ENCODE peak calls at places on chromosomes 13 and 19, in six cellular contexts. G is uterus; A is pancreas; Z is stomach; I is CD8-positive, alpha-beta memory T cell; C is Panc1. V is an unnamed sample.

GRCh38 chr19:3135961-3136683 is at the start of gene GNA15:
- DNase-seq in A (no peak), G (no peak), C (no peak), Z (peak), I (no peak), V (no peak)

GRCh38 chr19:19217110-19217509 is 5.4 kb downstream of the NCAN start:
- DNase-seq in G (no peak), Z (no peak), I (no peak), C (no peak), A (no peak), V (no peak)

GRCh38 chr19:898663-899062 is 5.4 kb downstream of the RNU6-9 start:
- DNase-seq in Z (no peak), G (no peak), C (no peak), I (peak), A (no peak), V (no peak)

GRCh38 chr19:45323671-45324081 is 1.0 kb upstream of the CKM start:
- DNase-seq in C (no peak), I (no peak), G (no peak), A (no peak), Z (peak), V (no peak)

GRCh38 chr13:109396266-109396665 is 390.1 kb downstream of the IRS2 start:
- DNase-seq in I (no peak), C (no peak), Z (no peak), A (no peak), G (no peak), V (no peak)

GRCh38 chr13:93450226-93450625 is 223.6 kb downstream of the GPC6 start:
- DNase-seq in Z (no peak), I (no peak), C (no peak), A (no peak), G (no peak), V (no peak)

GRCh38 chr19:54606891-54607781 is 13.7 kb downstream of the LILRA1 start:
- DNase-seq in G (no peak), Z (peak), I (no peak), A (no peak), C (no peak), V (no peak)

GRCh38 chr13:24008679-24009078 is 111.4 kb upstream of the C1QTNF9B start:
- DNase-seq in C (no peak), G (no peak), Z (no peak), A (no peak), I (no peak), V (no peak)

GRCh38 chr13:29474991-29475390 is 120.5 kb downstream of the SLC7A1 start:
- DNase-seq in G (no peak), I (no peak), A (no peak), C (no peak), Z (no peak), V (no peak)

GRCh38 chr19:31506102-31506501 is 156.9 kb upstream of the TSHZ3 start:
- DNase-seq in C (no peak), Z (no peak), A (no peak), I (no peak), G (no peak), V (no peak)

GRCh38 chr19:57267294-57267693 is 13.0 kb upstream of the ZNF460 start:
- DNase-seq in A (no peak), G (no peak), I (no peak), Z (no peak), C (no peak), V (no peak)

GRCh38 chr13:52862358-52863206 is 14.1 kb upstream of the PCDH8 start:
- DNase-seq in G (no peak), I (no peak), Z (peak), C (peak), A (no peak), V (no peak)

GRCh38 chr19:1929051-1929742 is 11.8 kb upstream of the CSNK1G2 start:
- DNase-seq in A (peak), C (no peak), I (peak), Z (peak), G (peak), V (peak)

GRCh38 chr19:45113628-45114027 is 20.6 kb downstream of the PPP1R37 start:
- DNase-seq in I (no peak), G (no peak), Z (peak), A (no peak), C (no peak), V (no peak)

GRCh38 chr19:18500820-18501219 is 21.1 kb downstream of the ELL start:
- DNase-seq in I (no peak), G (peak), Z (peak), A (peak), C (no peak), V (no peak)

GRCh38 chr13:87827479-87827878 is 156.3 kb downstream of the SLITRK5 start:
- DNase-seq in I (no peak), A (no peak), Z (no peak), C (no peak), G (no peak), V (no peak)

GRCh38 chr19:17497149-17497798 is 14.2 kb upstream of the PGLS start:
- DNase-seq in I (no peak), A (no peak), C (no peak), G (no peak), Z (no peak), V (no peak)

GRCh38 chr13:101941095-101941777 is 460.6 kb downstream of the FGF14 start:
- DNase-seq in Z (no peak), A (no peak), I (no peak), G (no peak), C (no peak), V (no peak)

GRCh38 chr19:21851596-21852345 is 15.8 kb upstream of the ZNF43 start:
- DNase-seq in C (peak), A (peak), Z (peak), I (peak), G (peak), V (peak)

GRCh38 chr13:90447735-90448103 is 899.8 kb upstream of the MIR17HG start:
- DNase-seq in G (no peak), C (no peak), A (no peak), Z (no peak), I (no peak), V (no peak)

GRCh38 chr19:6250024-6250605 is 29.7 kb downstream of the MLLT1 start:
- DNase-seq in A (no peak), I (no peak), Z (no peak), C (no peak), G (no peak), V (no peak)

GRCh38 chr13:49821216-49821820 is 28.8 kb upstream of the KPNA3 start:
- DNase-seq in Z (no peak), C (no peak), A (no peak), I (no peak), G (no peak), V (no peak)

GRCh38 chr13:113849546-113849945 is 14.3 kb downstream of the GAS6 start:
- DNase-seq in I (no peak), A (no peak), Z (no peak), G (no peak), C (no peak), V (no peak)

GRCh38 chr13:86569974-86570373 is 770.8 kb upstream of the SLITRK6 start:
- DNase-seq in G (no peak), C (no peak), A (no peak), Z (no peak), I (no peak), V (no peak)

GRCh38 chr19:42330521-42330835 is 5.0 kb downstream of the MEGF8 start:
- DNase-seq in G (no peak), I (no peak), Z (no peak), C (no peak), A (no peak), V (no peak)

GRCh38 chr13:28001837-28002473 is 13.5 kb upstream of the URAD start:
- DNase-seq in C (no peak), I (no peak), A (no peak), Z (no peak), G (no peak), V (no peak)

GRCh38 chr13:26991508-26992181 is 180.0 kb downstream of the USP12 start:
- DNase-seq in C (no peak), A (peak), Z (peak), I (no peak), G (no peak), V (peak)

DNA sequence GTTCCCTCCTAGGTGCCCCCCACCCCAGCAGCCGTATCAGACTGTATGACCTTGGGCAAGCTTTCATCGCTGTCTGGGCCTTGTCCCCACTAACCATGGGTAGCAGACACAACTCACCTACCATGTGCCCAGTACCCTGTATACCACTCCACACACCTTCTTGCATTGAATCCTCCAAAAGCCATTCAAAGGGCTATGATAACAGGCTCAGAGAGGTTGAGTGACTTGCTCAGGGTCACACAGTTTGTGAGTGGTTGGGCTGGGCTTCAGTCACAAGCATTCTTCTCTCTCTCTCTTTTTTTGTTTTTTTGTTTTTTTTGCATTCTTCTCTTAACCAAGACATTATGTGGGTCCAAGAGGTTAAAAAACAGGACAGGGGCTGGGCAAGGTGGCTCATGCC is 2.6 kb downstream of the RASAL3 start:
- DNase-seq in I (no peak), C (no peak), Z (no peak), G (no peak), A (no peak), V (no peak)
- H3K27ac ChIP-seq in I (peak), C (no peak), Z (no peak), G (no peak), A (no peak), V (no peak)

GRCh38 chr19:49361438-49362047 is 673 bp downstream of the TEAD2 start:
- DNase-seq in Z (peak), C (no peak), G (peak), I (no peak), A (peak), V (no peak)

GRCh38 chr19:49359851-49360845 is 2.1 kb downstream of the TEAD2 start:
- DNase-seq in C (no peak), Z (no peak), G (no peak), A (no peak), I (no peak), V (no peak)

GRCh38 chr19:49355890-49356289 is 6.3 kb downstream of the TEAD2 start:
- DNase-seq in I (no peak), Z (no peak), C (no peak), G (peak), A (no peak), V (no peak)

GRCh38 chr19:49357186-49357585 is 5.0 kb downstream of the TEAD2 start:
- DNase-seq in G (no peak), Z (no peak), A (no peak), I (no peak), C (no peak), V (no peak)

DNA sequence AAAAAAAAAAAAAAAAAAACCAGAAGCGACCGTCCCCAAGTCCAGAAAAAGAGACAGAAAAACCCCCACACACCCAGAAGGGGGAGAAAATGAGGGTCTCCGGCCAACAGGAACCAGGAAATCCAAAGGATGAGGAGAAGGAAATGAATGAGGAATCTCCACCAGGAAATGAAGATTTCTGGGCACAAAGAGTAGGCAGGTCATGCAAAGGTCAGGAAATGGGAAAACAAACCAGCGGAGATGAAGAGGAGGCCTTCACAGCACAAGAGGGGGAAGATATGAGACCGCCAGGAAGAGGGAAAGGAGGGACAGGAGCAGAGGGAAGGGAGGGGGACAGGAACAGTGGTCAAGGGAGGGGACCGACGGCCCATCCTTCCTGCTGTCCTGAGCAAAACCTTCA is 5.8 kb downstream of the TEAD2 start:
- DNase-seq in Z (no peak), I (no peak), G (no peak), C (no peak), A (no peak), V (no peak)
- H3K27ac ChIP-seq in Z (peak), I (no peak), G (peak), C (no peak), A (no peak), V (no peak)

GRCh38 chr13:42047561-42048322 is 706 bp upstream of the DGKH start:
- DNase-seq in A (peak), G (peak), Z (peak), C (no peak), I (peak), V (peak)
- H3K27ac ChIP-seq in A (peak), G (peak), Z (peak), C (peak), I (peak), V (peak)

GRCh38 chr19:33804021-33804799 is 7.5 kb downstream of the KCTD15 start:
- DNase-seq in I (no peak), C (no peak), G (peak), Z (peak), A (peak), V (no peak)
- H3K27ac ChIP-seq in I (no peak), C (no peak), G (peak), Z (peak), A (no peak), V (no peak)

GRCh38 chr19:11964858-11965645 is at the start of gene ZNF763:
- DNase-seq in C (no peak), I (peak), Z (peak), G (peak), A (peak), V (peak)

GRCh38 chr19:11964496-11964857 is 363 bp upstream of the ZNF763 start:
- DNase-seq in I (no peak), C (no peak), G (no peak), Z (no peak), A (peak), V (no peak)

DNA sequence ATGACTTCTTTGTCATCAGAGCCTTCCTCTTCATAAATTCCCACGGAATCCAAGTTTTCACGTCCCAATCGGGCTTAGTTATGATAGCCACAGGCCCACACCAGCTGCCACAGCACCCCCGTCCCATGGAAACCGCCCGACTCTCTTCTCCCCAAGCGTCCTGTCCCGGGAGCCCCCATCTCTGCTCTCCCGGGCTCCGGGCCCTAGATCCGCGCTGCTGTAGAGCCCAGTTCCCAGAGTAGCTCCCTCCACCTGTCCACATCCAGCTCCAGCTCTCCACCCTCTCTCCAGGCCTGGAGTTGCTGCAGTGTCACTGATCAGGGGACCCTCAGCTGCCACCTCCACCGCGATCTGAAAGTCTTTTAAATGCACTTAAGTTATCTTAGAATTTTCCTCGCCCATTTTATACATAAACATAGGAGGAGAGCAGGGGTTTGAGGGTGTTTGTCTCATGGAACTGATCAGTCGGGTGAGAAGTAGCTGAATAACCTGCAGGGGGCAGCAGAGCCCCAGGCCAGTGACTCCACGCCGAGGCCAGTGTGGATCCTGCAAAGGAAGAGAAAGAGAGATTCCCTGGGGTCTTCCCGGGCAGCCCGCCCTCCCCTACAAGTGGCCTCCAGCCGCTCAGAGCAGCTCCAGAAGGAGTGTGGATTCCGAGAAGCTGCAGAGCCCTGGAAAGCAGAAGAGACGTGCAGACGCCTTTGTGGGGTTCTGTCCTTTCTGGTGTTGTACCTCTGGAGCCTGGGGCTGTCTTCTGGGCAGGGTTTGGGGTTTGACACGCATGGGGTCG is 1.1 kb upstream of the ZNF763 start:
- DNase-seq in G (peak), Z (peak), A (peak), I (peak), C (no peak), V (peak)
- H3K27ac ChIP-seq in G (peak), Z (peak), A (no peak), I (no peak), C (no peak), V (peak)

GRCh38 chr19:4575978-4576933 is 16.8 kb upstream of the SEMA6B start:
- DNase-seq in Z (peak), G (peak), C (no peak), I (peak), A (peak), V (peak)

GRCh38 chr19:4577020-4577782 is 17.7 kb upstream of the SEMA6B start:
- DNase-seq in C (no peak), A (no peak), I (no peak), G (no peak), Z (no peak), V (no peak)

GRCh38 chr19:4573682-4574081 is 14.2 kb upstream of the SEMA6B start:
- DNase-seq in A (no peak), G (no peak), C (no peak), Z (no peak), I (no peak), V (no peak)

GRCh38 chr19:4578552-4579248 is 19.2 kb upstream of the SEMA6B start:
- DNase-seq in G (no peak), C (no peak), A (no peak), I (no peak), Z (no peak), V (no peak)

GRCh38 chr19:4575267-4575793 is 15.8 kb upstream of the SEMA6B start:
- DNase-seq in A (no peak), I (no peak), Z (no peak), C (no peak), G (peak), V (no peak)
- H3K27ac ChIP-seq in A (no peak), I (no peak), Z (peak), C (peak), G (peak), V (no peak)

DNA sequence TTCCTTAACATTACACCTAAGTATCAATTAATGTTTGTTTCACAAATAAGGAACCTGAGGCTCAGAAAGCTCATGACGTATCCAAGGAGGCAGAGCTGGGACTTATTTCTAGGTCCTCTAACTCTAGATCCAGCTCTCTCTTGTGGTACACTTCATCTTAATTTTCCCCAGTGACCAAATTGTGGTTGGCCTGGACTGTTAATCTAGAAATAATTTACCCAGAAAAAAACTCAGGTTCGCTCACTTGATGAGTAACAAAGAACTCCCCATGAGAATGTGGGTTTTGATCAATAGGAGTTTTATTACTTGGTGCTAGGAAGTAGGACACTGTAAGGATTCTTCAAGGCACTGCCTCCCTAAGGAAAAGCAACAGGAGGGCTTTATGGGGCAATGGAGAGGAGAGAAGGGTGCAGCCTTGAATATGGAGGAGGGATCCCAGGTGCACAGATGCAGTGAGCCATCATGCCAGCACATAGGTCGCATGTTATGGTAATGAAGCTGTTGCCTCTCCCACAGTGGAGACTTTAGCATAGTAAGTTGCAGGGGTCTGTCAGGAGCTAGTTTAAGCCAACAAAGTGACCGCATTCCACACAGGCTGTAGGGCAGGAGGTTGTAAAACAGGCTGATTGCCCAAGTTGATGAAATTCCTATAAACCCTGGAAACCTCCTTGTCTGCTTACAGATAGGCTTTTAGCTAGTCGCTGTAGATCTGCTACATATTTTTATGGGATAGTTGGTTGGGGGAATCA is 14.7 kb downstream of the RAP2A start:
- DNase-seq in Z (no peak), G (no peak), A (no peak), I (no peak), C (no peak), V (no peak)
- H3K27ac ChIP-seq in Z (no peak), G (no peak), A (no peak), I (no peak), C (no peak), V (no peak)